ENCODE peak calls at places on chromosome 7, in eight cellular contexts. One of them, this sample, is unnamed.

GRCh38 chr7:4014649-4015048 is 667.4 kb upstream of the FOXK1 start:
- DNase-seq in mesendoderm: no peak
- DNase-seq in A549: no peak
- DNase-seq in astrocyte: no peak
- DNase-seq in tibial artery: no peak
- DNase-seq in GM06990: no peak
- DNase-seq in A673: no peak
- DNase-seq in neuronal stem cell: no peak
- DNase-seq in this sample: no peak

GRCh38 chr7:45970454-45970853 is 49.4 kb upstream of the IGFBP3 start:
- DNase-seq in astrocyte: no peak
- DNase-seq in A549: no peak
- DNase-seq in mesendoderm: no peak
- DNase-seq in tibial artery: no peak
- DNase-seq in A673: no peak
- DNase-seq in GM06990: no peak
- DNase-seq in neuronal stem cell: no peak
- DNase-seq in this sample: no peak

GRCh38 chr7:148912758-148913541 is 28.9 kb upstream of the EZH2 start:
- DNase-seq in A549: no peak
- DNase-seq in GM06990: peak; percentile 75
- DNase-seq in astrocyte: no peak
- DNase-seq in A673: no peak
- DNase-seq in tibial artery: no peak
- DNase-seq in mesendoderm: no peak
- DNase-seq in neuronal stem cell: no peak
- DNase-seq in this sample: no peak

GRCh38 chr7:18961997-18962396 is 155.4 kb downstream of the TWIST1 start:
- DNase-seq in mesendoderm: no peak
- DNase-seq in A549: no peak
- DNase-seq in A673: no peak
- DNase-seq in tibial artery: no peak
- DNase-seq in neuronal stem cell: no peak
- DNase-seq in astrocyte: peak; percentile 56
- DNase-seq in GM06990: no peak
- DNase-seq in this sample: no peak

GRCh38 chr7:72310301-72310700 is 101.8 kb downstream of the CALN1 start:
- DNase-seq in neuronal stem cell: no peak
- DNase-seq in GM06990: no peak
- DNase-seq in mesendoderm: no peak
- DNase-seq in tibial artery: no peak
- DNase-seq in A673: no peak
- DNase-seq in A549: no peak
- DNase-seq in astrocyte: no peak
- DNase-seq in this sample: no peak

GRCh38 chr7:151716339-151716722 is 160.6 kb downstream of the PRKAG2 start:
- DNase-seq in A549: no peak
- DNase-seq in neuronal stem cell: no peak
- DNase-seq in A673: no peak
- DNase-seq in GM06990: no peak
- DNase-seq in mesendoderm: no peak
- DNase-seq in tibial artery: no peak
- DNase-seq in astrocyte: no peak
- DNase-seq in this sample: no peak

GRCh38 chr7:74235525-74236269 is 18.5 kb downstream of the RFC2 start:
- DNase-seq in GM06990: no peak
- DNase-seq in astrocyte: no peak
- DNase-seq in A549: no peak
- DNase-seq in A673: no peak
- DNase-seq in neuronal stem cell: no peak
- DNase-seq in mesendoderm: no peak
- DNase-seq in tibial artery: no peak
- DNase-seq in this sample: no peak

GRCh38 chr7:770336-770735 is 43.3 kb upstream of the PRKAR1B start:
- DNase-seq in mesendoderm: no peak
- DNase-seq in astrocyte: no peak
- DNase-seq in GM06990: no peak
- DNase-seq in A549: no peak
- DNase-seq in tibial artery: no peak
- DNase-seq in neuronal stem cell: no peak
- DNase-seq in A673: no peak
- DNase-seq in this sample: no peak

GRCh38 chr7:85815511-85815910 is 628.7 kb upstream of the SEMA3D start:
- DNase-seq in astrocyte: no peak
- DNase-seq in GM06990: no peak
- DNase-seq in neuronal stem cell: no peak
- DNase-seq in A549: no peak
- DNase-seq in tibial artery: no peak
- DNase-seq in mesendoderm: no peak
- DNase-seq in A673: no peak
- DNase-seq in this sample: no peak

GRCh38 chr7:101595246-101595645 is 33.9 kb downstream of the MYL10 start:
- DNase-seq in mesendoderm: no peak
- DNase-seq in A673: no peak
- DNase-seq in tibial artery: no peak
- DNase-seq in A549: no peak
- DNase-seq in GM06990: no peak
- DNase-seq in neuronal stem cell: no peak
- DNase-seq in astrocyte: no peak
- DNase-seq in this sample: no peak

GRCh38 chr7:155205368-155206285 is 92.1 kb upstream of the INSIG1 start:
- DNase-seq in mesendoderm: peak; percentile 69
- DNase-seq in astrocyte: peak; percentile 100
- DNase-seq in neuronal stem cell: no peak
- DNase-seq in A549: peak; percentile 98
- DNase-seq in GM06990: peak; percentile 94
- DNase-seq in tibial artery: peak; percentile 91
- DNase-seq in A673: peak; percentile 82
- DNase-seq in this sample: peak; percentile 99

GRCh38 chr7:86991093-86991769 is 68.2 kb downstream of the ELAPOR2 start:
- DNase-seq in astrocyte: no peak
- DNase-seq in A549: no peak
- DNase-seq in neuronal stem cell: no peak
- DNase-seq in GM06990: no peak
- DNase-seq in A673: no peak
- DNase-seq in tibial artery: no peak
- DNase-seq in mesendoderm: no peak
- DNase-seq in this sample: no peak

GRCh38 chr7:106071356-106071998 is 40.6 kb downstream of the SYPL1 start:
- DNase-seq in mesendoderm: peak; percentile 96
- DNase-seq in GM06990: peak; percentile 89
- DNase-seq in astrocyte: no peak
- DNase-seq in A549: no peak
- DNase-seq in neuronal stem cell: no peak
- DNase-seq in A673: peak; percentile 88
- DNase-seq in tibial artery: no peak
- DNase-seq in this sample: no peak
- H3K4me3 ChIP-seq in mesendoderm: no peak overlapping the region
- H3K4me3 ChIP-seq in GM06990: peak overlapping the region; percentile 45
- H3K4me3 ChIP-seq in astrocyte: no peak overlapping the region
- H3K4me3 ChIP-seq in A549: no peak overlapping the region
- H3K4me3 ChIP-seq in neuronal stem cell: no peak overlapping the region
- H3K4me3 ChIP-seq in A673: no peak overlapping the region
- H3K4me3 ChIP-seq in tibial artery: no peak overlapping the region
- H3K4me3 ChIP-seq in this sample: no peak overlapping the region

DNA sequence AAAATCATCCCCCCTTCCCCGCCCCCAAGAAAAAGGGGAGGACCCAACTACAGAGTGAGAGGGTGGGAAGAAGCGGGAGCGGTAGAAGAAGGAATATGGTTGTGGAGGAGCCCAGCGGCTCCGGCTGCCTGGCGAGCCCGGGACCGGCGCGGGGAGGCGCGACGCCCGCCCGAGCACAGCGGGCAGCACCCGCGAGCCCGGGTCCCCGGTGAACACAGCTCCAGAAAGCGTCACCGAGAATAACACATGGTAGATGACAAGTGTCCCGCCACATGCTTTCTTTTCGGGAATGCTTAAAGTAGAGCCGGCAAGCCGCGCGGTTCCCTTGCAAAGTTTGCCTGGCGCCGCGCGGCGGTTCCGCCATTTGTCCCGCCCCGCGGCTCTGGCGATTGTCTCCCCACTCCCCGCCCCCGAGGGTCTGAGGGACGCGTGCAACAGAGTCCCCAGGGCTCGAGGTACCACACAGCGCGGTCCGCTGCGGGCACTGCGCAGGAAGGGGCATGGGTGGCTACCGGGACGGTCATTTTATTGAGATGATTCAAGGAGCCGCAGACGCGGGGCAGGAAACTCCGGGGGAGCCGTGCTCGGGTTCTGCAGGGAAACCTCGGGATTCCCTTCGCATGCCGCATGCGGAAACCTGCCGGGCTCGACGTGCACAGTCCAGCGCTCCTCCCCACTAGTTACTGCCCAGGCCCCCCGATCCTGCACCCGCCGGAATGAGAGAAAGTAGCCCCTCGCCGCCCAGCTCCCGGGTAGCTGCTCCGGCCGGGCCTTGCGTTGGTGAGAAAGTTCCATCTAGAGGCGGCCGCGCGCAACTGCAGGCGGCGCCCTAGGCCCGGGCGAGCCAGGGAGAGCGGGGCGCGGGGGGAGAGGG is 785 bp upstream of the GRM8 start:
- DNase-seq in A673: peak; percentile 74
- DNase-seq in astrocyte: peak; percentile 30
- DNase-seq in tibial artery: peak; percentile 78
- DNase-seq in neuronal stem cell: peak; percentile 70
- DNase-seq in GM06990: peak; percentile 66
- DNase-seq in mesendoderm: peak; percentile 79
- DNase-seq in A549: peak; percentile 62
- DNase-seq in this sample: peak; percentile 40
- H3K4me3 ChIP-seq in A673: peak overlapping the region; percentile 65
- H3K4me3 ChIP-seq in astrocyte: peak overlapping the region; percentile 68
- H3K4me3 ChIP-seq in tibial artery: peak overlapping the region; percentile 61
- H3K4me3 ChIP-seq in neuronal stem cell: peak overlapping the region; percentile 68
- H3K4me3 ChIP-seq in GM06990: peak overlapping the region; percentile 67
- H3K4me3 ChIP-seq in mesendoderm: peak overlapping the region; percentile 70
- H3K4me3 ChIP-seq in A549: peak overlapping the region; percentile 56
- H3K4me3 ChIP-seq in this sample: peak overlapping the region; percentile 64

DNA sequence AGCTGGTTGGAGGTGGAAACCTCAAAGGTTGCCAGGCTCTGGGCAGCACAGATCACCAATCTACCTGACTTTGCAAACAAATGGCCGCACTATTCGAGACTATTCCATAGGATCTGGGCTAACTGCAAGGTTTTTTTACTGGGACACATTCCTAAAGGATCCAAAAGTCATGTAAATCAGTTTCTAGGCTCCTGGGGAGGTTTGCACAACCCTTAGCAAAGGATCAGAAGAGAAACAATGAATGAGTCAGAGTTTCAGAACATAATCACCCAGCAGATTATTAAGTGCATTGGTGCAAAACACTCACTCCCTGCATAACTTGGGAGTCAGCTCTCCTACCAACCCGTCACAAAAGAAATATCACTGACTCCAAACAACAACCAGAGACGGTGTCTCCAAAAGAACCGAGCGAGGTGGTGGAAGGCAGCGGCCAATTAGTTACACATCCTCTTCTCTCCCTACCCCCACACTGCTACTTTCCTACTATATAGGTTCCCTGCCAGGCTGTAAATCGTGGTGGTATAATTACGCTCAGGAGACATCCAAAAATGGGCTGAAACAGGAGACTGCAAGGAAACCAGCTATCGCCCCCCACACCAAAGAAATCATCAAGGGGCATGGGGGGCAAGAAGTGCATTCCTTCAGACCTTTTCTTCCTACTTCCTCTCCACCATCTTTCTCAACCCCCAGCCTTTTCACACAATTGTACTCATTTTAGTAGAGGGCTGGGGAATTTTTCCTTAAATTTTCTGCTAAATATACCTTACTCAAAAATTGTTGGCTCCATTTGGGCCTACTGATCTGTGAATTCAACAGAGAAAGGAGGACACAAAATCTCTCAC is 3.2 kb downstream of the UBE2H start:
- DNase-seq in A673: peak; percentile 76
- DNase-seq in tibial artery: peak; percentile 44
- DNase-seq in astrocyte: peak; percentile 85
- DNase-seq in neuronal stem cell: peak; percentile 60
- DNase-seq in GM06990: peak; percentile 26
- DNase-seq in A549: no peak
- DNase-seq in mesendoderm: peak; percentile 78
- DNase-seq in this sample: peak; percentile 60
- H3K4me3 ChIP-seq in A673: peak overlapping the region; percentile 85
- H3K4me3 ChIP-seq in tibial artery: peak overlapping the region; percentile 78
- H3K4me3 ChIP-seq in astrocyte: peak overlapping the region; percentile 95
- H3K4me3 ChIP-seq in neuronal stem cell: peak overlapping the region; percentile 95
- H3K4me3 ChIP-seq in GM06990: peak overlapping the region; percentile 91
- H3K4me3 ChIP-seq in A549: peak overlapping the region; percentile 73
- H3K4me3 ChIP-seq in mesendoderm: peak overlapping the region; percentile 23
- H3K4me3 ChIP-seq in this sample: peak overlapping the region; percentile 88

GRCh38 chr7:70416611-70417010 is 715.3 kb upstream of the GALNT17 start:
- DNase-seq in astrocyte: no peak
- DNase-seq in tibial artery: no peak
- DNase-seq in A673: no peak
- DNase-seq in A549: no peak
- DNase-seq in GM06990: peak; percentile 81
- DNase-seq in mesendoderm: no peak
- DNase-seq in neuronal stem cell: no peak
- DNase-seq in this sample: no peak

GRCh38 chr7:70417061-70417655 is 714.8 kb upstream of the GALNT17 start:
- DNase-seq in neuronal stem cell: no peak
- DNase-seq in A549: no peak
- DNase-seq in GM06990: no peak
- DNase-seq in A673: no peak
- DNase-seq in tibial artery: no peak
- DNase-seq in mesendoderm: peak; percentile 78
- DNase-seq in astrocyte: no peak
- DNase-seq in this sample: no peak

GRCh38 chr7:70419816-70420215 is 712.1 kb upstream of the GALNT17 start:
- DNase-seq in mesendoderm: peak; percentile 19
- DNase-seq in A549: no peak
- DNase-seq in A673: peak; percentile 49
- DNase-seq in GM06990: no peak
- DNase-seq in neuronal stem cell: no peak
- DNase-seq in astrocyte: no peak
- DNase-seq in tibial artery: no peak
- DNase-seq in this sample: no peak

GRCh38 chr7:70414368-70414767 is 717.6 kb upstream of the GALNT17 start:
- DNase-seq in neuronal stem cell: no peak
- DNase-seq in tibial artery: no peak
- DNase-seq in A549: no peak
- DNase-seq in astrocyte: no peak
- DNase-seq in mesendoderm: no peak
- DNase-seq in GM06990: no peak
- DNase-seq in A673: no peak
- DNase-seq in this sample: no peak

DNA sequence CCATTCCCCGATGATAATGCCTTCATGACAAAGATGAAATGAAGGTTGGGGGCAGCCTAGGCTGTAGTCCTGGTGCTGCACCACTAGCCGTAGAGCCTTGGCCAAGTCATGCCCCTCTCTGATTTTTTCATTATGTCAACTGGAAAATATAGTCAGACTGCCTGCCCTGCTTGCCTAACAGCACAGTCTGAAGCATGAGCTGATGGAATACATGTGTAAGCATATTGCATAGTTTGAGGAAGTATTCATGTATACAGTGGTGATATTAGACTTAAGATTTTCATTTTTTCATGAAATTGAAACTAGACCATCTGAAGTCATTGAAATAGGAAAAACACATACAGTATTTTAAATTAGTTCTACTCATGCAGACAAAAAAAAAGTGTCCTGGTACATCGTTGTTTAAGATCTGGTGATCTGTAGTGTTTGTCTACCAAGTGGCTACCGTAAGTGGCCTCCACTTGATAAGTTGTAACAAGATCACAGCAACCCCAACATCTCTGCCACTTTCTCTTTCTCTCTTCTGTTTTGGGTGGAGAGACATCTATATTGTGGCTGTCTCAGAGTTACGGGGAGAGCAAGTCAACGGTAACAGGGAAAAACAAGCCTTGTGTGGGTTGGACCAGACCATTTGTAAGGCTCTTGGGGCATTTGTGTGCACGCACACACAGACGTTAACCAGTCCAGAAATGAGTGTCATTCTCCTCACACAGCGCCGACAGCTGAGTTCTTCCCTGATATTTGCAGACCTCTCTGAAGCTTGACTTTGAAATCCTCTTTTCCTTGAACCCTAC is 716.6 kb upstream of the GALNT17 start:
- DNase-seq in neuronal stem cell: no peak
- DNase-seq in tibial artery: no peak
- DNase-seq in GM06990: peak; percentile 52
- DNase-seq in A549: no peak
- DNase-seq in astrocyte: no peak
- DNase-seq in A673: no peak
- DNase-seq in mesendoderm: no peak
- DNase-seq in this sample: no peak
- H3K4me3 ChIP-seq in neuronal stem cell: no peak overlapping the region
- H3K4me3 ChIP-seq in tibial artery: no peak overlapping the region
- H3K4me3 ChIP-seq in GM06990: peak overlapping the region; percentile 39
- H3K4me3 ChIP-seq in A549: no peak overlapping the region
- H3K4me3 ChIP-seq in astrocyte: no peak overlapping the region
- H3K4me3 ChIP-seq in A673: no peak overlapping the region
- H3K4me3 ChIP-seq in mesendoderm: no peak overlapping the region
- H3K4me3 ChIP-seq in this sample: no peak overlapping the region

This sample was measured in brain microvascular endothelial cell.